ENCODE peak calls at places on chromosomes 5 and 9, in nine cellular contexts. T, B, P, S, O, D, H, W and Z are unnamed samples.
A peak's percentile ranks its signal among the peaks of the same experiment; 100 is the strongest.

GRCh38 chr5:73748510-73749410 is 122.8 kb downstream of the ARHGEF28 start:
- DNase-seq in T (no peak), B (no peak), P (no peak), S (peak; percentile 53), O (no peak), D (no peak), H (no peak), W (no peak), Z (no peak)

GRCh38 chr5:169548315-169548714 is 35.3 kb upstream of the SPDL1 start:
- DNase-seq in T (peak; percentile 9), B (no peak), P (peak; percentile 43), S (peak; percentile 24), O (no peak), D (no peak), H (no peak), W (peak; percentile 11), Z (peak; percentile 17)

GRCh38 chr9:1071730-1072129 is 21.6 kb downstream of the DMRT2 start:
- DNase-seq in T (peak; percentile 8), B (no peak), P (no peak), S (no peak), O (no peak), D (peak; percentile 90), H (no peak), W (no peak), Z (no peak)

GRCh38 chr5:83895860-83896259 is 175.2 kb upstream of the HAPLN1 start:
- DNase-seq in T (no peak), B (no peak), P (no peak), S (peak; percentile 86), O (no peak), D (no peak), H (no peak), W (no peak), Z (no peak)

GRCh38 chr5:10233011-10233410 is 16.7 kb downstream of the ATPSCKMT start:
- DNase-seq in T (no peak), B (no peak), P (no peak), S (no peak), O (no peak), D (no peak), H (no peak), W (no peak), Z (no peak)

GRCh38 chr5:128965638-128966302 is 482 bp downstream of the SLC27A6 start:
- DNase-seq in T (no peak), B (no peak), P (no peak), S (no peak), O (no peak), D (no peak), H (peak; percentile 5), W (no peak), Z (no peak)

GRCh38 chr9:75120661-75121060 is 32.3 kb downstream of the OSTF1 start:
- DNase-seq in T (no peak), B (no peak), P (no peak), S (no peak), O (no peak), D (no peak), H (no peak), W (no peak), Z (no peak)

GRCh38 chr5:64347308-64347707 is 158.5 kb upstream of the RGS7BP start:
- DNase-seq in T (peak; percentile 12), B (no peak), P (no peak), S (no peak), O (no peak), D (no peak), H (no peak), W (no peak), Z (peak; percentile 29)

GRCh38 chr9:38639577-38639940 is 19.2 kb upstream of the ANKRD18A start:
- DNase-seq in T (no peak), B (no peak), P (no peak), S (no peak), O (no peak), D (no peak), H (no peak), W (no peak), Z (no peak)

GRCh38 chr9:118595719-118596305 is 773.4 kb downstream of the BRINP1 start:
- DNase-seq in T (peak; percentile 6), B (no peak), P (peak; percentile 63), S (no peak), O (no peak), D (no peak), H (peak; percentile 36), W (no peak), Z (peak; percentile 51)

GRCh38 chr9:16023466-16023865 is 470.6 kb downstream of the CCDC171 start:
- DNase-seq in T (no peak), B (no peak), P (no peak), S (peak; percentile 84), O (no peak), D (no peak), H (no peak), W (no peak), Z (no peak)

GRCh38 chr5:74579215-74579614 is 61.3 kb downstream of the ENC1 start:
- DNase-seq in T (no peak), B (peak; percentile 72), P (no peak), S (no peak), O (no peak), D (no peak), H (no peak), W (peak; percentile 72), Z (no peak)

GRCh38 chr5:154779105-154779504 is 23.9 kb downstream of the LARP1 start:
- DNase-seq in T (no peak), B (no peak), P (no peak), S (peak; percentile 93), O (no peak), D (no peak), H (no peak), W (peak; percentile 77), Z (no peak)

GRCh38 chr9:99076030-99076429 is 28.9 kb upstream of the TGFBR1 start:
- DNase-seq in T (no peak), B (no peak), P (no peak), S (no peak), O (no peak), D (no peak), H (no peak), W (no peak), Z (no peak)

GRCh38 chr5:180140627-180141006 is 68.4 kb downstream of the RASGEF1C start:
- DNase-seq in T (no peak), B (no peak), P (no peak), S (no peak), O (no peak), D (peak; percentile 12), H (no peak), W (no peak), Z (no peak)

GRCh38 chr9:87603854-87604490 is 106.3 kb downstream of the DAPK1 start:
- DNase-seq in T (no peak), B (no peak), P (no peak), S (no peak), O (no peak), D (no peak), H (no peak), W (no peak), Z (no peak)

GRCh38 chr9:116055536-116055935 is 98.1 kb upstream of the PAPPA start:
- DNase-seq in T (no peak), B (no peak), P (no peak), S (peak; percentile 33), O (no peak), D (no peak), H (no peak), W (no peak), Z (no peak)

GRCh38 chr9:130185494-130186005 is 13.3 kb downstream of the NCS1 start:
- DNase-seq in T (no peak), B (no peak), P (no peak), S (peak; percentile 53), O (no peak), D (no peak), H (no peak), W (no peak), Z (no peak)

GRCh38 chr5:540215-541147 is 16.2 kb upstream of the SLC9A3 start:
- DNase-seq in T (no peak), B (no peak), P (no peak), S (no peak), O (no peak), D (no peak), H (no peak), W (no peak), Z (no peak)

GRCh38 chr9:91502475-91502874 is 78.8 kb upstream of the NFIL3 start:
- DNase-seq in T (no peak), B (no peak), P (no peak), S (no peak), O (no peak), D (no peak), H (no peak), W (no peak), Z (no peak)